ENCODE peak calls at places on chromosomes 16 and 17, in nine cellular contexts. One of them, this sample, is unnamed.
A peak's percentile ranks its signal among the peaks of the same experiment; 100 is the strongest.

GRCh38 chr17:40310882-40311391 is 2.0 kb downstream of the RARA start:
- DNase-seq in prostate gland: no peak
- DNase-seq in OCI-LY7: no peak
- DNase-seq in stimulated activated naive CD8-positive, alpha-beta T cell treated with anti-CD3 and anti-CD28 coated beads, Interleukin-15, Interleukin-2, amounts not matched to agents 100 U/mL and 50 U/mL, for 24 hours: no peak
- DNase-seq in C1 segment of cervical spinal cord: no peak
- DNase-seq in EH: no peak
- DNase-seq in right cardiac atrium: no peak
- DNase-seq in effector memory CD4-positive, alpha-beta T cell: no peak
- DNase-seq in KG1: no peak
- DNase-seq in this sample: no peak

GRCh38 chr17:75509528-75510258 is 5.6 kb downstream of the CASKIN2 start:
- DNase-seq in prostate gland: no peak
- DNase-seq in OCI-LY7: no peak
- DNase-seq in stimulated activated naive CD8-positive, alpha-beta T cell treated with anti-CD3 and anti-CD28 coated beads, Interleukin-15, Interleukin-2, amounts not matched to agents 100 U/mL and 50 U/mL, for 24 hours: no peak
- DNase-seq in C1 segment of cervical spinal cord: no peak
- DNase-seq in EH: no peak
- DNase-seq in right cardiac atrium: peak; percentile 84
- DNase-seq in effector memory CD4-positive, alpha-beta T cell: no peak
- DNase-seq in KG1: no peak
- DNase-seq in this sample: no peak

GRCh38 chr16:64773184-64773583 is 348.7 kb downstream of the CDH11 start:
- DNase-seq in prostate gland: no peak
- DNase-seq in OCI-LY7: no peak
- DNase-seq in stimulated activated naive CD8-positive, alpha-beta T cell treated with anti-CD3 and anti-CD28 coated beads, Interleukin-15, Interleukin-2, amounts not matched to agents 100 U/mL and 50 U/mL, for 24 hours: no peak
- DNase-seq in C1 segment of cervical spinal cord: no peak
- DNase-seq in EH: peak; percentile 43
- DNase-seq in right cardiac atrium: no peak
- DNase-seq in effector memory CD4-positive, alpha-beta T cell: no peak
- DNase-seq in KG1: no peak
- DNase-seq in this sample: no peak

GRCh38 chr17:28973414-28973813 is 22.1 kb upstream of the PHF12 start:
- DNase-seq in prostate gland: no peak
- DNase-seq in OCI-LY7: no peak
- DNase-seq in stimulated activated naive CD8-positive, alpha-beta T cell treated with anti-CD3 and anti-CD28 coated beads, Interleukin-15, Interleukin-2, amounts not matched to agents 100 U/mL and 50 U/mL, for 24 hours: no peak
- DNase-seq in C1 segment of cervical spinal cord: no peak
- DNase-seq in EH: peak; percentile 90
- DNase-seq in right cardiac atrium: peak; percentile 63
- DNase-seq in effector memory CD4-positive, alpha-beta T cell: no peak
- DNase-seq in KG1: no peak
- DNase-seq in this sample: no peak

GRCh38 chr16:51355871-51356270 is 204.8 kb upstream of the SALL1 start:
- DNase-seq in prostate gland: no peak
- DNase-seq in OCI-LY7: no peak
- DNase-seq in stimulated activated naive CD8-positive, alpha-beta T cell treated with anti-CD3 and anti-CD28 coated beads, Interleukin-15, Interleukin-2, amounts not matched to agents 100 U/mL and 50 U/mL, for 24 hours: no peak
- DNase-seq in C1 segment of cervical spinal cord: no peak
- DNase-seq in EH: no peak
- DNase-seq in right cardiac atrium: no peak
- DNase-seq in effector memory CD4-positive, alpha-beta T cell: no peak
- DNase-seq in KG1: no peak
- DNase-seq in this sample: no peak

GRCh38 chr16:28292731-28293588 is 635 bp downstream of the SBK1 start:
- DNase-seq in prostate gland: peak; percentile 32
- DNase-seq in OCI-LY7: no peak
- DNase-seq in stimulated activated naive CD8-positive, alpha-beta T cell treated with anti-CD3 and anti-CD28 coated beads, Interleukin-15, Interleukin-2, amounts not matched to agents 100 U/mL and 50 U/mL, for 24 hours: no peak
- DNase-seq in C1 segment of cervical spinal cord: no peak
- DNase-seq in EH: no peak
- DNase-seq in right cardiac atrium: no peak
- DNase-seq in effector memory CD4-positive, alpha-beta T cell: no peak
- DNase-seq in KG1: no peak
- DNase-seq in this sample: no peak

GRCh38 chr17:19531780-19532501 is 1.7 kb upstream of the SLC47A1 start:
- DNase-seq in prostate gland: no peak
- DNase-seq in OCI-LY7: no peak
- DNase-seq in stimulated activated naive CD8-positive, alpha-beta T cell treated with anti-CD3 and anti-CD28 coated beads, Interleukin-15, Interleukin-2, amounts not matched to agents 100 U/mL and 50 U/mL, for 24 hours: no peak
- DNase-seq in C1 segment of cervical spinal cord: no peak
- DNase-seq in EH: no peak
- DNase-seq in right cardiac atrium: no peak
- DNase-seq in effector memory CD4-positive, alpha-beta T cell: no peak
- DNase-seq in KG1: no peak
- DNase-seq in this sample: no peak

GRCh38 chr16:69839798-69840409 is 77.8 kb downstream of the WWP2 start:
- DNase-seq in prostate gland: peak; percentile 71
- DNase-seq in OCI-LY7: no peak
- DNase-seq in stimulated activated naive CD8-positive, alpha-beta T cell treated with anti-CD3 and anti-CD28 coated beads, Interleukin-15, Interleukin-2, amounts not matched to agents 100 U/mL and 50 U/mL, for 24 hours: no peak
- DNase-seq in C1 segment of cervical spinal cord: peak; percentile 62
- DNase-seq in EH: no peak
- DNase-seq in right cardiac atrium: peak; percentile 50
- DNase-seq in effector memory CD4-positive, alpha-beta T cell: no peak
- DNase-seq in KG1: no peak
- DNase-seq in this sample: peak; percentile 71

GRCh38 chr17:81342062-81342699 is 47.1 kb upstream of the SLC38A10 start:
- DNase-seq in prostate gland: no peak
- DNase-seq in OCI-LY7: no peak
- DNase-seq in stimulated activated naive CD8-positive, alpha-beta T cell treated with anti-CD3 and anti-CD28 coated beads, Interleukin-15, Interleukin-2, amounts not matched to agents 100 U/mL and 50 U/mL, for 24 hours: no peak
- DNase-seq in C1 segment of cervical spinal cord: no peak
- DNase-seq in EH: no peak
- DNase-seq in right cardiac atrium: no peak
- DNase-seq in effector memory CD4-positive, alpha-beta T cell: no peak
- DNase-seq in KG1: no peak
- DNase-seq in this sample: no peak

GRCh38 chr16:12255473-12255872 is 278.9 kb downstream of the SNX29 start:
- DNase-seq in prostate gland: no peak
- DNase-seq in OCI-LY7: peak; percentile 51
- DNase-seq in stimulated activated naive CD8-positive, alpha-beta T cell treated with anti-CD3 and anti-CD28 coated beads, Interleukin-15, Interleukin-2, amounts not matched to agents 100 U/mL and 50 U/mL, for 24 hours: no peak
- DNase-seq in C1 segment of cervical spinal cord: no peak
- DNase-seq in EH: peak; percentile 36
- DNase-seq in right cardiac atrium: no peak
- DNase-seq in effector memory CD4-positive, alpha-beta T cell: no peak
- DNase-seq in KG1: no peak
- DNase-seq in this sample: no peak

GRCh38 chr17:81237591-81238489 is 1.0 kb downstream of the TEPSIN start:
- DNase-seq in prostate gland: no peak
- DNase-seq in OCI-LY7: peak; percentile 48
- DNase-seq in stimulated activated naive CD8-positive, alpha-beta T cell treated with anti-CD3 and anti-CD28 coated beads, Interleukin-15, Interleukin-2, amounts not matched to agents 100 U/mL and 50 U/mL, for 24 hours: no peak
- DNase-seq in C1 segment of cervical spinal cord: no peak
- DNase-seq in EH: no peak
- DNase-seq in right cardiac atrium: peak; percentile 6
- DNase-seq in effector memory CD4-positive, alpha-beta T cell: no peak
- DNase-seq in KG1: no peak
- DNase-seq in this sample: no peak

GRCh38 chr16:26019885-26020284 is 328.1 kb downstream of the HS3ST4 start:
- DNase-seq in prostate gland: no peak
- DNase-seq in OCI-LY7: no peak
- DNase-seq in stimulated activated naive CD8-positive, alpha-beta T cell treated with anti-CD3 and anti-CD28 coated beads, Interleukin-15, Interleukin-2, amounts not matched to agents 100 U/mL and 50 U/mL, for 24 hours: no peak
- DNase-seq in C1 segment of cervical spinal cord: no peak
- DNase-seq in EH: no peak
- DNase-seq in right cardiac atrium: no peak
- DNase-seq in effector memory CD4-positive, alpha-beta T cell: no peak
- DNase-seq in KG1: no peak
- DNase-seq in this sample: no peak

GRCh38 chr17:29039764-29040598 is 3.0 kb upstream of the PIPOX start:
- DNase-seq in prostate gland: peak; percentile 28
- DNase-seq in OCI-LY7: no peak
- DNase-seq in stimulated activated naive CD8-positive, alpha-beta T cell treated with anti-CD3 and anti-CD28 coated beads, Interleukin-15, Interleukin-2, amounts not matched to agents 100 U/mL and 50 U/mL, for 24 hours: no peak
- DNase-seq in C1 segment of cervical spinal cord: peak; percentile 4
- DNase-seq in EH: peak; percentile 67
- DNase-seq in right cardiac atrium: no peak
- DNase-seq in effector memory CD4-positive, alpha-beta T cell: no peak
- DNase-seq in KG1: no peak
- DNase-seq in this sample: no peak

GRCh38 chr16:51057969-51058337 is 93.1 kb downstream of the SALL1 start:
- DNase-seq in prostate gland: no peak
- DNase-seq in OCI-LY7: no peak
- DNase-seq in stimulated activated naive CD8-positive, alpha-beta T cell treated with anti-CD3 and anti-CD28 coated beads, Interleukin-15, Interleukin-2, amounts not matched to agents 100 U/mL and 50 U/mL, for 24 hours: no peak
- DNase-seq in C1 segment of cervical spinal cord: no peak
- DNase-seq in EH: no peak
- DNase-seq in right cardiac atrium: no peak
- DNase-seq in effector memory CD4-positive, alpha-beta T cell: no peak
- DNase-seq in KG1: no peak
- DNase-seq in this sample: no peak

GRCh38 chr16:782766-783403 is 5.3 kb downstream of the RPUSD1 start:
- DNase-seq in prostate gland: no peak
- DNase-seq in OCI-LY7: no peak
- DNase-seq in stimulated activated naive CD8-positive, alpha-beta T cell treated with anti-CD3 and anti-CD28 coated beads, Interleukin-15, Interleukin-2, amounts not matched to agents 100 U/mL and 50 U/mL, for 24 hours: no peak
- DNase-seq in C1 segment of cervical spinal cord: no peak
- DNase-seq in EH: no peak
- DNase-seq in right cardiac atrium: no peak
- DNase-seq in effector memory CD4-positive, alpha-beta T cell: no peak
- DNase-seq in KG1: no peak
- DNase-seq in this sample: no peak

GRCh38 chr17:80364091-80364691 is 50.8 kb upstream of the ENDOV start:
- DNase-seq in prostate gland: no peak
- DNase-seq in OCI-LY7: peak; percentile 34
- DNase-seq in stimulated activated naive CD8-positive, alpha-beta T cell treated with anti-CD3 and anti-CD28 coated beads, Interleukin-15, Interleukin-2, amounts not matched to agents 100 U/mL and 50 U/mL, for 24 hours: peak; percentile 23
- DNase-seq in C1 segment of cervical spinal cord: no peak
- DNase-seq in EH: peak; percentile 19
- DNase-seq in right cardiac atrium: no peak
- DNase-seq in effector memory CD4-positive, alpha-beta T cell: no peak
- DNase-seq in KG1: no peak
- DNase-seq in this sample: no peak

GRCh38 chr16:84303023-84303422 is 8.3 kb downstream of the WFDC1 start:
- DNase-seq in prostate gland: no peak
- DNase-seq in OCI-LY7: no peak
- DNase-seq in stimulated activated naive CD8-positive, alpha-beta T cell treated with anti-CD3 and anti-CD28 coated beads, Interleukin-15, Interleukin-2, amounts not matched to agents 100 U/mL and 50 U/mL, for 24 hours: no peak
- DNase-seq in C1 segment of cervical spinal cord: no peak
- DNase-seq in EH: peak; percentile 99
- DNase-seq in right cardiac atrium: no peak
- DNase-seq in effector memory CD4-positive, alpha-beta T cell: no peak
- DNase-seq in KG1: no peak
- DNase-seq in this sample: peak; percentile 62

GRCh38 chr17:6070280-6070894 is at the start of gene WSCD1:
- DNase-seq in prostate gland: no peak
- DNase-seq in OCI-LY7: no peak
- DNase-seq in stimulated activated naive CD8-positive, alpha-beta T cell treated with anti-CD3 and anti-CD28 coated beads, Interleukin-15, Interleukin-2, amounts not matched to agents 100 U/mL and 50 U/mL, for 24 hours: peak; percentile 16
- DNase-seq in C1 segment of cervical spinal cord: peak; percentile 29
- DNase-seq in EH: peak; percentile 2
- DNase-seq in right cardiac atrium: peak; percentile 29
- DNase-seq in effector memory CD4-positive, alpha-beta T cell: no peak
- DNase-seq in KG1: no peak
- DNase-seq in this sample: no peak

GRCh38 chr16:57600048-57600835 is 28.2 kb upstream of the ADGRG1 start:
- DNase-seq in prostate gland: peak; percentile 53
- DNase-seq in OCI-LY7: peak; percentile 47
- DNase-seq in stimulated activated naive CD8-positive, alpha-beta T cell treated with anti-CD3 and anti-CD28 coated beads, Interleukin-15, Interleukin-2, amounts not matched to agents 100 U/mL and 50 U/mL, for 24 hours: peak; percentile 68
- DNase-seq in C1 segment of cervical spinal cord: no peak
- DNase-seq in EH: peak; percentile 48
- DNase-seq in right cardiac atrium: peak; percentile 41
- DNase-seq in effector memory CD4-positive, alpha-beta T cell: no peak
- DNase-seq in KG1: no peak
- DNase-seq in this sample: peak; percentile 37

GRCh38 chr17:73986641-73987177 is 216.8 kb upstream of the RPL38 start:
- DNase-seq in prostate gland: no peak
- DNase-seq in OCI-LY7: no peak
- DNase-seq in stimulated activated naive CD8-positive, alpha-beta T cell treated with anti-CD3 and anti-CD28 coated beads, Interleukin-15, Interleukin-2, amounts not matched to agents 100 U/mL and 50 U/mL, for 24 hours: no peak
- DNase-seq in C1 segment of cervical spinal cord: no peak
- DNase-seq in EH: no peak
- DNase-seq in right cardiac atrium: no peak
- DNase-seq in effector memory CD4-positive, alpha-beta T cell: no peak
- DNase-seq in KG1: no peak
- DNase-seq in this sample: no peak

GRCh38 chr16:29645699-29646187 is 17.3 kb upstream of the SPN start:
- DNase-seq in prostate gland: no peak
- DNase-seq in OCI-LY7: peak; percentile 78
- DNase-seq in stimulated activated naive CD8-positive, alpha-beta T cell treated with anti-CD3 and anti-CD28 coated beads, Interleukin-15, Interleukin-2, amounts not matched to agents 100 U/mL and 50 U/mL, for 24 hours: no peak
- DNase-seq in C1 segment of cervical spinal cord: no peak
- DNase-seq in EH: peak; percentile 35
- DNase-seq in right cardiac atrium: no peak
- DNase-seq in effector memory CD4-positive, alpha-beta T cell: no peak
- DNase-seq in KG1: peak; percentile 63
- DNase-seq in this sample: no peak

GRCh38 chr16:86961133-86961720 is 356.0 kb downstream of the C16orf95 start:
- DNase-seq in prostate gland: no peak
- DNase-seq in OCI-LY7: no peak
- DNase-seq in stimulated activated naive CD8-positive, alpha-beta T cell treated with anti-CD3 and anti-CD28 coated beads, Interleukin-15, Interleukin-2, amounts not matched to agents 100 U/mL and 50 U/mL, for 24 hours: no peak
- DNase-seq in C1 segment of cervical spinal cord: no peak
- DNase-seq in EH: peak; percentile 35
- DNase-seq in right cardiac atrium: no peak
- DNase-seq in effector memory CD4-positive, alpha-beta T cell: no peak
- DNase-seq in KG1: no peak
- DNase-seq in this sample: no peak

GRCh38 chr17:16994626-16995025 is 22.7 kb upstream of the TNFRSF13B start:
- DNase-seq in prostate gland: no peak
- DNase-seq in OCI-LY7: no peak
- DNase-seq in stimulated activated naive CD8-positive, alpha-beta T cell treated with anti-CD3 and anti-CD28 coated beads, Interleukin-15, Interleukin-2, amounts not matched to agents 100 U/mL and 50 U/mL, for 24 hours: no peak
- DNase-seq in C1 segment of cervical spinal cord: no peak
- DNase-seq in EH: no peak
- DNase-seq in right cardiac atrium: no peak
- DNase-seq in effector memory CD4-positive, alpha-beta T cell: no peak
- DNase-seq in KG1: no peak
- DNase-seq in this sample: no peak

GRCh38 chr17:8859029-8859803 is 8.3 kb downstream of the PIK3R6 start:
- DNase-seq in prostate gland: no peak
- DNase-seq in OCI-LY7: no peak
- DNase-seq in stimulated activated naive CD8-positive, alpha-beta T cell treated with anti-CD3 and anti-CD28 coated beads, Interleukin-15, Interleukin-2, amounts not matched to agents 100 U/mL and 50 U/mL, for 24 hours: peak; percentile 27
- DNase-seq in C1 segment of cervical spinal cord: no peak
- DNase-seq in EH: peak; percentile 90
- DNase-seq in right cardiac atrium: no peak
- DNase-seq in effector memory CD4-positive, alpha-beta T cell: no peak
- DNase-seq in KG1: no peak
- DNase-seq in this sample: no peak

GRCh38 chr16:79391395-79391794 is 209.1 kb downstream of the MAF start:
- DNase-seq in prostate gland: no peak
- DNase-seq in OCI-LY7: no peak
- DNase-seq in stimulated activated naive CD8-positive, alpha-beta T cell treated with anti-CD3 and anti-CD28 coated beads, Interleukin-15, Interleukin-2, amounts not matched to agents 100 U/mL and 50 U/mL, for 24 hours: no peak
- DNase-seq in C1 segment of cervical spinal cord: no peak
- DNase-seq in EH: no peak
- DNase-seq in right cardiac atrium: no peak
- DNase-seq in effector memory CD4-positive, alpha-beta T cell: no peak
- DNase-seq in KG1: no peak
- DNase-seq in this sample: no peak

GRCh38 chr17:28657756-28658155 is 4.0 kb downstream of the SDF2 start:
- DNase-seq in prostate gland: no peak
- DNase-seq in OCI-LY7: no peak
- DNase-seq in stimulated activated naive CD8-positive, alpha-beta T cell treated with anti-CD3 and anti-CD28 coated beads, Interleukin-15, Interleukin-2, amounts not matched to agents 100 U/mL and 50 U/mL, for 24 hours: no peak
- DNase-seq in C1 segment of cervical spinal cord: no peak
- DNase-seq in EH: peak; percentile 46
- DNase-seq in right cardiac atrium: no peak
- DNase-seq in effector memory CD4-positive, alpha-beta T cell: no peak
- DNase-seq in KG1: no peak
- DNase-seq in this sample: no peak